ENCODE peak calls at places on chromosomes 4 and X, in nine cellular contexts. V, H, C, J, O, F, Q, S and A are unnamed samples.

GRCh38 chr4:126495163-126495752 is 1137.5 kb upstream of the INTU start:
- DNase-seq in V (no peak), H (no peak), C (no peak), J (no peak), O (no peak), F (no peak), Q (no peak), S (no peak), A (no peak)

GRCh38 chr4:123784626-123785025 is 388.0 kb downstream of the SPRY1 start:
- DNase-seq in V (no peak), H (no peak), C (no peak), J (no peak), O (no peak), F (no peak), Q (no peak), S (no peak), A (no peak)

GRCh38 chrX:110146521-110146920 is 143.6 kb downstream of the TMEM164 start:
- DNase-seq in V (peak; percentile 49), H (peak; percentile 64), C (peak; percentile 47), J (no peak), O (peak; percentile 48), F (no peak), Q (peak; percentile 8), S (peak; percentile 30), A (peak; percentile 54)

GRCh38 chrX:3585719-3586118 is 127.7 kb downstream of the PRKX start:
- DNase-seq in V (no peak), H (no peak), C (no peak), J (no peak), O (no peak), F (no peak), Q (no peak), S (no peak), A (no peak)

GRCh38 chr4:52560844-52561280 is 98.2 kb downstream of the USP46 start:
- DNase-seq in V (no peak), H (peak; percentile 46), C (no peak), J (no peak), O (peak; percentile 83), F (no peak), Q (no peak), S (no peak), A (no peak)

GRCh38 chrX:70436380-70436779 is 8.3 kb upstream of the DLG3 start:
- DNase-seq in V (no peak), H (peak; percentile 8), C (no peak), J (no peak), O (no peak), F (no peak), Q (no peak), S (no peak), A (no peak)

GRCh38 chrX:102863735-102864134 is 73.3 kb upstream of the RAB40AL start:
- DNase-seq in V (peak; percentile 77), H (peak; percentile 78), C (peak; percentile 82), J (peak; percentile 54), O (peak; percentile 74), F (peak; percentile 79), Q (peak; percentile 64), S (peak; percentile 73), A (peak; percentile 91)

GRCh38 chrX:153642655-153643430 is 4.2 kb upstream of the DUSP9 start:
- DNase-seq in V (no peak), H (no peak), C (no peak), J (no peak), O (no peak), F (no peak), Q (no peak), S (no peak), A (no peak)

GRCh38 chr4:121147923-121148443 is 16.1 kb downstream of the TNIP3 start:
- DNase-seq in V (no peak), H (no peak), C (no peak), J (no peak), O (peak; percentile 41), F (no peak), Q (no peak), S (no peak), A (no peak)

GRCh38 chrX:103417370-103417769 is 41.0 kb downstream of the BEX3 start:
- DNase-seq in V (no peak), H (no peak), C (no peak), J (no peak), O (no peak), F (no peak), Q (no peak), S (no peak), A (no peak)

GRCh38 chr4:172142331-172142738 is 329.1 kb downstream of the GALNTL6 start:
- DNase-seq in V (no peak), H (peak; percentile 44), C (no peak), J (no peak), O (peak; percentile 22), F (no peak), Q (no peak), S (no peak), A (no peak)

GRCh38 chrX:17500145-17500579 is 125.2 kb downstream of the NHS start:
- DNase-seq in V (no peak), H (no peak), C (no peak), J (no peak), O (peak; percentile 64), F (no peak), Q (no peak), S (no peak), A (no peak)

GRCh38 chr4:86848732-86849617 is at the start of gene SLC10A6:
- DNase-seq in V (no peak), H (no peak), C (no peak), J (no peak), O (no peak), F (no peak), Q (no peak), S (no peak), A (no peak)

GRCh38 chr4:116180056-116180690 is 905.2 kb downstream of the TRAM1L1 start:
- DNase-seq in V (no peak), H (peak; percentile 69), C (no peak), J (no peak), O (no peak), F (no peak), Q (no peak), S (no peak), A (no peak)
- H3K36me3 ChIP-seq in V (no peaks in the 10 kb centered on the region), H (no peaks in the 10 kb centered on the region), C (no peaks in the 10 kb centered on the region), J (no peaks in the 10 kb centered on the region), O (no peaks in the 10 kb centered on the region), F (no peaks in the 10 kb centered on the region), Q (no peaks in the 10 kb centered on the region), S (no peaks in the 10 kb centered on the region), A (no peaks in the 10 kb centered on the region)

GRCh38 chrX:107721966-107722707 is 53.5 kb downstream of the TSC22D3 start:
- DNase-seq in V (no peak), H (peak; percentile 34), C (no peak), J (no peak), O (no peak), F (no peak), Q (no peak), S (no peak), A (no peak)

GRCh38 chrX:107723501-107723900 is 52.1 kb downstream of the TSC22D3 start:
- DNase-seq in V (no peak), H (no peak), C (no peak), J (no peak), O (no peak), F (no peak), Q (no peak), S (no peak), A (no peak)

GRCh38 chrX:107725761-107726555 is 49.6 kb downstream of the TSC22D3 start:
- DNase-seq in V (no peak), H (peak; percentile 23), C (no peak), J (no peak), O (no peak), F (no peak), Q (no peak), S (no peak), A (no peak)

GRCh38 chrX:107726809-107727534 is 48.6 kb downstream of the TSC22D3 start:
- DNase-seq in V (no peak), H (peak; percentile 3), C (no peak), J (no peak), O (no peak), F (no peak), Q (no peak), S (no peak), A (no peak)

DNA sequence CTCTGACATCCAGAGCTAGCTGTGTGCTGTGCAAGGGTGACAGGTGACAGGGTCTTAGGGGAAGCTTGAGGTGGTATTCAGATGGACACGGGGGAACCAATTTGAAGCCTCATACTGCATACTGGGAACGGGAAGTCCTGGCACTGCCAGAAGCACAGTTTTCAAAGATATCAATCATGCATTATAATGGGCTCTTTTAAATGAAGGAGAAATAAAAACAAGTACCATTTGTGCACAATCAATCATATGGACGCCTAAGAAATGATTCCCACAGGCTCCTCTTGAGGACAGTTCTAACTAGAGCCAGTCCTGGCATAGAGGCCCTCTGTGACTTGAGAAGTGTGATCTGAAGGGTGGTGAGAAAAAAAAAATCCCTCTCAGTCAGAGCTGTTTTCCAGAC is 50.9 kb downstream of the TSC22D3 start:
- DNase-seq in V (no peak), H (no peak), C (no peak), J (no peak), O (no peak), F (no peak), Q (no peak), S (no peak), A (no peak)
- H3K4me1 ChIP-seq in V (no peaks in the 10 kb centered on the region), H (peaks cover 8% of the 10 kb centered on the region), C (peaks cover 20% of the 10 kb centered on the region), J (no peaks in the 10 kb centered on the region), O (peaks cover 2% of the 10 kb centered on the region), F (peaks cover 55% of the 10 kb centered on the region), Q (no peaks in the 10 kb centered on the region), S (peaks cover 21% of the 10 kb centered on the region), A (peaks cover 7% of the 10 kb centered on the region)

DNA sequence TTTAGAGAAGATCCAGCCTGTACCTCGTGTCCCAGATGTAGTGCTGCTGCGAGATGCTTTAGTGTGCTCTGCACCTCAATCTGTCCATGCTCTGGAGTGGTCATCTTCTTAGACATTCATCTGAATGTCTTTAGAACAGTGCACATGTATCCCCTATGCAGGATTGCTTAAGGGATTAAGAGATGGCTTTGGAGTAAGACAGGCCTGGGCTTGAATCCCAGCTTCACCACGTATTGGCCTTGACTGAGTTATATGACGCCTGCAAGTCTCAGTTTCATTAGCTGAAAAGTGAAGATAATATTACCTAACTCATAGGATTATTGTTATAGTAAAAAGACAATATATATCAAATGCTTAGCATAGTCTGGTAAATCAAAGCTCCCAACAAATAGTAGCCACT is 98.3 kb downstream of the NFKB1 start:
- DNase-seq in V (no peak), H (no peak), C (no peak), J (no peak), O (no peak), F (no peak), Q (no peak), S (no peak), A (no peak)
- H3K36me3 ChIP-seq in V (peaks cover 43% of the 10 kb centered on the region), H (peaks cover 9% of the 10 kb centered on the region), C (peaks cover 45% of the 10 kb centered on the region), J (peaks cover 79% of the 10 kb centered on the region), O (peaks cover 25% of the 10 kb centered on the region), F (peaks cover 100% of the 10 kb centered on the region), Q (no peaks in the 10 kb centered on the region), S (peaks cover 21% of the 10 kb centered on the region), A (peaks cover 7% of the 10 kb centered on the region)

DNA sequence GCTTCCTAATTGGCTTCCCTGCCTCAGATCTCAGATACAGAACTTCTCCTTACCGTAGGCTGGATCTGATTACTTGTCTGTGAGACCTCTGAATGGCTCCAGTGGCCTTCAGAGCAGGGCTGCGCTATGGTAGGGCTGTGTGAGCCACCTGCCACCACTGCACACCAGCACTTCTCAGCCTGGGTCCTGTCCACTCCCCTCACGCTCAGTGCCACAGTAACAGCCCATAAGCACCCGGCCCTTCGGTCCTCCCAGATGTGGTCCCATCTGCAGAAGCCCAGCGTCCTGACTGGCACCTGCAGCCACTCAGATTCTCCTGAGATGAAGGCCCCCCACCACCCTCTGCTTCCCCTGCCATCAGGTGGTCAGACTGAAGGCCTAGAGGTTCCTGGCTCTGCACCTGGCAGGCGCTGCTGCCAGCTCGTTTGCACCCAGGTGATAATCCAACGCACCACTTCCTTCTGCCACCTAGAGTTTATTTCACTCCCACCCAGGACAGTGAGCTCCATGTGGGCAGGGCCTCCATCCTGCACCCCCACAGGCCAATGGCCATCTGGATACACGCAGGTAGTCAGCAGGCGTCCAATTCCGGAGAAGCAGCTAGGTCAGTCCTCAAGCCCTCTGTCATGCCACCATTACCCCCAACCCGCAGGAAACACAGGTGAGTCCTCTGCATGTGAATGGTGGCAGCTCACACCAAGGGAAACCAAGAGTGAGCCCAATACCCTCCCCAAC is 5.4 kb downstream of the WDR1 start:
- DNase-seq in V (no peak), H (no peak), C (no peak), J (no peak), O (no peak), F (no peak), Q (no peak), S (no peak), A (no peak)
- H3K4me1 ChIP-seq in V (peaks cover 95% of the 10 kb centered on the region), H (peaks cover 58% of the 10 kb centered on the region), C (peaks cover 53% of the 10 kb centered on the region), J (peaks cover 97% of the 10 kb centered on the region), O (peaks cover 62% of the 10 kb centered on the region), F (peaks cover 90% of the 10 kb centered on the region), Q (peaks cover 39% of the 10 kb centered on the region), S (peaks cover 69% of the 10 kb centered on the region), A (peaks cover 76% of the 10 kb centered on the region)